ENCODE peak calls at places on chromosomes 5 and 9, in eight cellular contexts. Z is CD8-positive, alpha-beta T cell; P is neuronal stem cell; W is activated T-cell treated with anti-CD3 and anti-CD28 coated beads, Interleukin-2, amount 50 U/mL, for 4 hours; L is stomach; K is OCI-LY7; Y is HAP-1; H is GM13976. M is an unnamed sample.

GRCh38 chr5:60287174-60287771 is 393.7 kb upstream of the PDE4D start:
- DNase-seq in Z (no peak), P (peak; percentile 69), W (no peak), L (peak; percentile 46), K (peak; percentile 75), Y (peak; percentile 61), H (no peak), M (peak; percentile 43)

GRCh38 chr5:59104400-59105117 is 521.7 kb downstream of the RAB3C start:
- DNase-seq in Z (no peak), P (no peak), W (no peak), L (no peak), K (no peak), Y (no peak), H (no peak), M (no peak)

GRCh38 chr5:24644757-24645156 is at the start of gene CDH10:
- DNase-seq in Z (no peak), P (peak; percentile 83), W (no peak), L (no peak), K (no peak), Y (peak; percentile 97), H (no peak), M (peak; percentile 81)

GRCh38 chr9:114621975-114622609 is 11.0 kb downstream of the TMEM268 start:
- DNase-seq in Z (no peak), P (no peak), W (no peak), L (no peak), K (no peak), Y (no peak), H (no peak), M (no peak)

GRCh38 chr5:54610197-54610898 is 92.8 kb downstream of the SNX18 start:
- DNase-seq in Z (peak; percentile 29), P (no peak), W (no peak), L (no peak), K (peak; percentile 63), Y (no peak), H (peak; percentile 41), M (no peak)

GRCh38 chr5:164672190-164672589 is 1166.8 kb downstream of the MAT2B start:
- DNase-seq in Z (no peak), P (no peak), W (no peak), L (no peak), K (no peak), Y (no peak), H (no peak), M (no peak)

GRCh38 chr5:175878021-175878420 is 6.6 kb downstream of the CPLX2 start:
- DNase-seq in Z (no peak), P (no peak), W (no peak), L (no peak), K (no peak), Y (no peak), H (no peak), M (no peak)

GRCh38 chr5:135242496-135243193 is 156.4 kb downstream of the MACROH2A1 start:
- DNase-seq in Z (no peak), P (no peak), W (no peak), L (peak; percentile 25), K (no peak), Y (no peak), H (no peak), M (no peak)

GRCh38 chr5:110086658-110087388 is 397.1 kb downstream of the MAN2A1 start:
- DNase-seq in Z (peak; percentile 49), P (no peak), W (peak; percentile 22), L (no peak), K (no peak), Y (no peak), H (no peak), M (no peak)